ENCODE peak calls at places on chromosomes 16 and 17, in seven cellular contexts. One of them, this sample, is unnamed.
A peak's percentile ranks its signal among the peaks of the same experiment; 100 is the strongest.

GRCh38 chr16:11090947-11091785 is 146.8 kb downstream of the CLEC16A start:
- DNase-seq in stomach: no peak
- DNase-seq in neural crest cell: no peak
- DNase-seq in dorsolateral prefrontal cortex: no peak
- DNase-seq in bronchial epithelial cell: peak; percentile 39
- DNase-seq in ovary: no peak
- DNase-seq in kidney epithelial cell: no peak
- DNase-seq in this sample: no peak

GRCh38 chr17:77825621-77826020 is 132.9 kb upstream of the TNRC6C start:
- DNase-seq in neural crest cell: no peak
- DNase-seq in ovary: no peak
- DNase-seq in bronchial epithelial cell: no peak
- DNase-seq in stomach: no peak
- DNase-seq in dorsolateral prefrontal cortex: no peak
- DNase-seq in kidney epithelial cell: no peak
- DNase-seq in this sample: no peak

GRCh38 chr17:40342575-40343058 is 21.9 kb downstream of the GJD3 start:
- DNase-seq in bronchial epithelial cell: no peak
- DNase-seq in kidney epithelial cell: no peak
- DNase-seq in dorsolateral prefrontal cortex: no peak
- DNase-seq in neural crest cell: no peak
- DNase-seq in ovary: peak; percentile 55
- DNase-seq in stomach: no peak
- DNase-seq in this sample: no peak

GRCh38 chr17:49739662-49740271 is 24.2 kb downstream of the FAM117A start:
- DNase-seq in ovary: peak; percentile 69
- DNase-seq in neural crest cell: no peak
- DNase-seq in dorsolateral prefrontal cortex: peak; percentile 61
- DNase-seq in stomach: peak; percentile 84
- DNase-seq in bronchial epithelial cell: peak; percentile 49
- DNase-seq in kidney epithelial cell: no peak
- DNase-seq in this sample: no peak

GRCh38 chr16:19269098-19269497 is 16.4 kb upstream of the CLEC19A start:
- DNase-seq in stomach: no peak
- DNase-seq in bronchial epithelial cell: no peak
- DNase-seq in neural crest cell: no peak
- DNase-seq in ovary: no peak
- DNase-seq in dorsolateral prefrontal cortex: no peak
- DNase-seq in kidney epithelial cell: no peak
- DNase-seq in this sample: no peak

GRCh38 chr17:45156242-45156641 is 5.4 kb upstream of the HEXIM2 start:
- DNase-seq in stomach: no peak
- DNase-seq in ovary: no peak
- DNase-seq in kidney epithelial cell: no peak
- DNase-seq in bronchial epithelial cell: no peak
- DNase-seq in dorsolateral prefrontal cortex: no peak
- DNase-seq in neural crest cell: no peak
- DNase-seq in this sample: no peak

GRCh38 chr17:9987779-9988585 is 82.9 kb upstream of the RCVRN start:
- DNase-seq in neural crest cell: peak; percentile 49
- DNase-seq in dorsolateral prefrontal cortex: peak; percentile 27
- DNase-seq in ovary: no peak
- DNase-seq in bronchial epithelial cell: no peak
- DNase-seq in stomach: no peak
- DNase-seq in kidney epithelial cell: no peak
- DNase-seq in this sample: peak; percentile 26

GRCh38 chr17:75030161-75030560 is 16.6 kb downstream of the ATP5PD start:
- DNase-seq in kidney epithelial cell: no peak
- DNase-seq in neural crest cell: no peak
- DNase-seq in stomach: no peak
- DNase-seq in ovary: no peak
- DNase-seq in dorsolateral prefrontal cortex: no peak
- DNase-seq in bronchial epithelial cell: no peak
- DNase-seq in this sample: no peak

GRCh38 chr17:68693466-68693865 is 92.3 kb upstream of the FAM20A start:
- DNase-seq in bronchial epithelial cell: no peak
- DNase-seq in ovary: no peak
- DNase-seq in stomach: no peak
- DNase-seq in dorsolateral prefrontal cortex: no peak
- DNase-seq in neural crest cell: no peak
- DNase-seq in kidney epithelial cell: no peak
- DNase-seq in this sample: no peak

GRCh38 chr16:49923411-49923810 is 67.5 kb upstream of the ZNF423 start:
- DNase-seq in dorsolateral prefrontal cortex: no peak
- DNase-seq in kidney epithelial cell: no peak
- DNase-seq in neural crest cell: no peak
- DNase-seq in stomach: no peak
- DNase-seq in bronchial epithelial cell: no peak
- DNase-seq in ovary: no peak
- DNase-seq in this sample: no peak

GRCh38 chr17:49016775-49017463 is 19.7 kb downstream of the IGF2BP1 start:
- DNase-seq in dorsolateral prefrontal cortex: no peak
- DNase-seq in bronchial epithelial cell: peak; percentile 78
- DNase-seq in kidney epithelial cell: no peak
- DNase-seq in stomach: peak; percentile 58
- DNase-seq in ovary: no peak
- DNase-seq in neural crest cell: no peak
- DNase-seq in this sample: no peak

GRCh38 chr17:61732169-61732568 is 131.2 kb downstream of the BRIP1 start:
- DNase-seq in neural crest cell: no peak
- DNase-seq in bronchial epithelial cell: no peak
- DNase-seq in kidney epithelial cell: no peak
- DNase-seq in dorsolateral prefrontal cortex: no peak
- DNase-seq in stomach: no peak
- DNase-seq in ovary: no peak
- DNase-seq in this sample: no peak

GRCh38 chr17:66691644-66692500 is 143.0 kb upstream of the CACNG5 start:
- DNase-seq in kidney epithelial cell: no peak
- DNase-seq in stomach: no peak
- DNase-seq in bronchial epithelial cell: peak; percentile 28
- DNase-seq in neural crest cell: no peak
- DNase-seq in ovary: no peak
- DNase-seq in dorsolateral prefrontal cortex: no peak
- DNase-seq in this sample: no peak

GRCh38 chr16:1964046-1964505 is 550 bp downstream of the RPS2 start:
- DNase-seq in neural crest cell: no peak
- DNase-seq in kidney epithelial cell: no peak
- DNase-seq in bronchial epithelial cell: no peak
- DNase-seq in dorsolateral prefrontal cortex: no peak
- DNase-seq in stomach: no peak
- DNase-seq in ovary: no peak
- DNase-seq in this sample: no peak

GRCh38 chr17:12877953-12878669 is 88.8 kb downstream of the ARHGAP44 start:
- DNase-seq in ovary: no peak
- DNase-seq in bronchial epithelial cell: no peak
- DNase-seq in dorsolateral prefrontal cortex: no peak
- DNase-seq in kidney epithelial cell: no peak
- DNase-seq in stomach: no peak
- DNase-seq in neural crest cell: no peak
- DNase-seq in this sample: no peak

GRCh38 chr17:44830359-44831269 is 527 bp upstream of the GJC1 start:
- DNase-seq in stomach: no peak
- DNase-seq in kidney epithelial cell: no peak
- DNase-seq in neural crest cell: peak; percentile 44
- DNase-seq in bronchial epithelial cell: no peak
- DNase-seq in ovary: no peak
- DNase-seq in dorsolateral prefrontal cortex: peak; percentile 52
- DNase-seq in this sample: no peak

GRCh38 chr17:19369846-19370492 is 7.4 kb upstream of the B9D1 start:
- DNase-seq in neural crest cell: no peak
- DNase-seq in bronchial epithelial cell: no peak
- DNase-seq in ovary: no peak
- DNase-seq in dorsolateral prefrontal cortex: no peak
- DNase-seq in stomach: no peak
- DNase-seq in kidney epithelial cell: no peak
- DNase-seq in this sample: no peak

GRCh38 chr16:22162658-22163009 is 328 bp downstream of the SDR42E2 start:
- DNase-seq in neural crest cell: no peak
- DNase-seq in dorsolateral prefrontal cortex: no peak
- DNase-seq in ovary: no peak
- DNase-seq in stomach: no peak
- DNase-seq in bronchial epithelial cell: no peak
- DNase-seq in kidney epithelial cell: no peak
- DNase-seq in this sample: no peak

GRCh38 chr16:3963203-3963602 is 82.7 kb upstream of the CREBBP start:
- DNase-seq in ovary: no peak
- DNase-seq in kidney epithelial cell: no peak
- DNase-seq in stomach: no peak
- DNase-seq in bronchial epithelial cell: no peak
- DNase-seq in dorsolateral prefrontal cortex: no peak
- DNase-seq in neural crest cell: no peak
- DNase-seq in this sample: no peak

GRCh38 chr17:44384281-44384822 is 5.1 kb downstream of the ITGA2B start:
- DNase-seq in kidney epithelial cell: no peak
- DNase-seq in bronchial epithelial cell: no peak
- DNase-seq in ovary: no peak
- DNase-seq in stomach: no peak
- DNase-seq in neural crest cell: no peak
- DNase-seq in dorsolateral prefrontal cortex: no peak
- DNase-seq in this sample: no peak

GRCh38 chr17:28985950-28986713 is 19.7 kb downstream of the SEZ6 start:
- DNase-seq in ovary: no peak
- DNase-seq in kidney epithelial cell: no peak
- DNase-seq in dorsolateral prefrontal cortex: no peak
- DNase-seq in neural crest cell: no peak
- DNase-seq in stomach: no peak
- DNase-seq in bronchial epithelial cell: no peak
- DNase-seq in this sample: no peak

GRCh38 chr17:56292010-56292409 is 138.7 kb downstream of the ANKFN1 start:
- DNase-seq in dorsolateral prefrontal cortex: no peak
- DNase-seq in stomach: no peak
- DNase-seq in bronchial epithelial cell: peak; percentile 61
- DNase-seq in kidney epithelial cell: peak; percentile 42
- DNase-seq in neural crest cell: no peak
- DNase-seq in ovary: no peak
- DNase-seq in this sample: no peak

GRCh38 chr16:73599870-73600269 is 551.9 kb upstream of the ZFHX3 start:
- DNase-seq in stomach: no peak
- DNase-seq in ovary: no peak
- DNase-seq in bronchial epithelial cell: no peak
- DNase-seq in neural crest cell: no peak
- DNase-seq in kidney epithelial cell: no peak
- DNase-seq in dorsolateral prefrontal cortex: no peak
- DNase-seq in this sample: no peak

GRCh38 chr17:38587956-38588771 is 17.6 kb downstream of the SRCIN1 start:
- DNase-seq in dorsolateral prefrontal cortex: no peak
- DNase-seq in kidney epithelial cell: no peak
- DNase-seq in ovary: no peak
- DNase-seq in stomach: no peak
- DNase-seq in neural crest cell: no peak
- DNase-seq in bronchial epithelial cell: no peak
- DNase-seq in this sample: no peak

GRCh38 chr16:11557811-11558210 is 28.9 kb downstream of the LITAF start:
- DNase-seq in neural crest cell: no peak
- DNase-seq in bronchial epithelial cell: no peak
- DNase-seq in ovary: no peak
- DNase-seq in dorsolateral prefrontal cortex: peak; percentile 3
- DNase-seq in kidney epithelial cell: no peak
- DNase-seq in stomach: no peak
- DNase-seq in this sample: no peak

DNA sequence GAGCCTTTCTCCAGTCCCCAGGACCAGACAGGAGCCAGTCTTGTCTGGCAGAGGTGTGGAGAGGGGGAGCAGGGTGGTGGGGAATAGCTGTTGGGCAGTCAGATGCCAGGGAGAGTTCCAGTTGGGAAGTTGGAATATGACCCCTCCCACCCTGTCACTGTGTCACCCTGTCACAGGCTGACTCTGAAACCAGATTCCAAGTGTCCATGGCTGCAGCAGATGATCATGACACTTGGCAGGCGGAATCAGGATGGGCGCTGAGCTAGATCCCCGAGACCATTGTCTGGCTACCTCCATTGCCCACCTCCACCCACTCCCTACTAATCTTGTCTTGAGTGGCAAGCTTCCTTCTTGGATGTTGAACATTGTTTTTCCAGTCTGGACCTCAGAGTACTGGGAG is 9.2 kb upstream of the NFATC3 start:
- DNase-seq in dorsolateral prefrontal cortex: no peak
- DNase-seq in bronchial epithelial cell: no peak
- DNase-seq in neural crest cell: no peak
- DNase-seq in ovary: no peak
- DNase-seq in stomach: no peak
- DNase-seq in kidney epithelial cell: no peak
- DNase-seq in this sample: no peak
- TF ChIP-seq CTCF in dorsolateral prefrontal cortex: no peak
- TF ChIP-seq CTCF in bronchial epithelial cell: no peak
- TF ChIP-seq CTCF in neural crest cell: no peak
- TF ChIP-seq CTCF in ovary: no peak
- TF ChIP-seq CTCF in stomach: no peak
- TF ChIP-seq CTCF in kidney epithelial cell: no peak
- TF ChIP-seq CTCF in this sample: no peak

GRCh38 chr17:73643012-73643845 is 1.0 kb downstream of the SDK2 start:
- DNase-seq in dorsolateral prefrontal cortex: no peak
- DNase-seq in ovary: peak; percentile 32
- DNase-seq in kidney epithelial cell: no peak
- DNase-seq in stomach: peak; percentile 17
- DNase-seq in bronchial epithelial cell: peak; percentile 25
- DNase-seq in neural crest cell: peak; percentile 41
- DNase-seq in this sample: no peak
- TF ChIP-seq CTCF in dorsolateral prefrontal cortex: peak; percentile 47
- TF ChIP-seq CTCF in ovary: no peak
- TF ChIP-seq CTCF in kidney epithelial cell: peak; percentile 7
- TF ChIP-seq CTCF in stomach: no peak
- TF ChIP-seq CTCF in bronchial epithelial cell: peak; percentile 42
- TF ChIP-seq CTCF in neural crest cell: peak; percentile 40
- TF ChIP-seq CTCF in this sample: no peak

GRCh38 chr16:78362736-78363135 is 263.3 kb downstream of the WWOX start:
- DNase-seq in bronchial epithelial cell: no peak
- DNase-seq in kidney epithelial cell: no peak
- DNase-seq in neural crest cell: no peak
- DNase-seq in ovary: no peak
- DNase-seq in dorsolateral prefrontal cortex: no peak
- DNase-seq in stomach: no peak
- DNase-seq in this sample: no peak
- TF ChIP-seq CTCF in bronchial epithelial cell: no peak
- TF ChIP-seq CTCF in kidney epithelial cell: no peak
- TF ChIP-seq CTCF in neural crest cell: no peak
- TF ChIP-seq CTCF in ovary: no peak
- TF ChIP-seq CTCF in dorsolateral prefrontal cortex: no peak
- TF ChIP-seq CTCF in stomach: no peak
- TF ChIP-seq CTCF in this sample: no peak

DNA sequence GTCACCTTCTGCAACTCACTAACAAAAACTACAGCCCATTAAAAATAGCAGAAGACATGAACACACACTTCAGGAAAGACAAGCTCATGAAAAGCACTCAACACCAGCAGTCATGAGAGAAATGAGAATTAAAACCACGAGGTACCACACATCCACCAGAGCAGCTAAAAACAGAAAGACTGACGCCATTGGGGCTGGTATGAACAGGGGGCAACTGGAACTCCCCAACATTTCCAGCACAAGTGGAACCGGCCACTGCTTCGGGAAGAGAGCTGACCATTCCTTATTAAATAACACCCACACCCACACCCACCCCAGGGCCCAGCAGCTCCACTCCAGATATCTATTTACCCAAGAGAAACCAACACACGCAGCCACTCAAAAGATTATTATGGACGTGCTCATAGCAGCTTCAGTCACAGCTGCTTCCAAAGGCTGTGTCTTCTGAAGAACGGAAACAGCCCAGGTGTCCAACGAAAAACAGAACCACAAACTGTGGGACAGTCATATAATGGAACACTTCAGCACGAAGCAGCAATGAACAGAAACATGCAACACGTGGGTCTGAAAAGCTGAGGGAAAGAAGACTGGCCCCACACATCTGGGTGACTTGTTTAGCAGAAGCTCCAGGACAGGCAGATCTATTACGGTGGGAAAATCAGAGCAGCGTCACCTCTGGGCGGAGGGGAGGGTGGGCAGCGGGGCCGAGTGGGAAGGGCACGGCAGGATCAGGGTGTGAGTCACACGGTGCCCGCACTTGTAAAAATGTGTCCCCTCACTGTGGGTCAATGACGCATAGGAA is 41.1 kb downstream of the KLHDC4 start:
- DNase-seq in neural crest cell: no peak
- DNase-seq in dorsolateral prefrontal cortex: no peak
- DNase-seq in stomach: no peak
- DNase-seq in bronchial epithelial cell: no peak
- DNase-seq in kidney epithelial cell: no peak
- DNase-seq in ovary: no peak
- DNase-seq in this sample: no peak
- TF ChIP-seq CTCF in neural crest cell: no peak
- TF ChIP-seq CTCF in dorsolateral prefrontal cortex: no peak
- TF ChIP-seq CTCF in stomach: no peak
- TF ChIP-seq CTCF in bronchial epithelial cell: no peak
- TF ChIP-seq CTCF in kidney epithelial cell: no peak
- TF ChIP-seq CTCF in ovary: no peak
- TF ChIP-seq CTCF in this sample: no peak

This sample was measured in D721Med.